ENCODE peak calls at places on chromosomes 1 and 21, in ten cellular contexts. I, Q, H, V, Y, M, J, X, L and B are unnamed samples. For H3K27me3, the result is how much of the 10 kb centered on the place peaks cover.

GRCh38 chr1:172467446-172467845 is 23.6 kb upstream of the PIGC start:
- DNase-seq in Y (no peak), L (peak), H (no peak), I (no peak), V (no peak), J (no peak), M (no peak), Q (no peak), X (no peak), B (no peak)

GRCh38 chr1:19418503-19418971 is 66.8 kb downstream of the CAPZB start:
- DNase-seq in I (no peak), Q (no peak), X (no peak), L (no peak), J (no peak), Y (no peak), V (no peak), H (peak), M (no peak), B (no peak)

GRCh38 chr1:161973924-161974845 is 49.5 kb downstream of the OLFML2B start:
- DNase-seq in H (no peak), M (no peak), J (no peak), Q (no peak), V (no peak), I (no peak), X (no peak), Y (no peak), L (no peak), B (no peak)

GRCh38 chr1:228304225-228304624 is 96.4 kb downstream of the OBSCN start:
- DNase-seq in V (no peak), Q (no peak), Y (peak), X (no peak), H (no peak), M (peak), J (no peak), L (no peak), I (no peak), B (no peak)

GRCh38 chr1:11802973-11803885 is 2.5 kb downstream of the MTHFR start:
- DNase-seq in Q (peak), L (peak), M (peak), V (peak), X (peak), J (peak), H (peak), I (peak), Y (peak), B (peak)

GRCh38 chr1:150165622-150166612 is 16.2 kb downstream of the PLEKHO1 start:
- DNase-seq in J (no peak), Y (peak), L (peak), H (peak), I (peak), Q (peak), X (peak), M (no peak), V (peak), B (peak)

GRCh38 chr1:89540406-89540970 is 15.9 kb downstream of the LRRC8B start:
- DNase-seq in L (no peak), V (no peak), J (no peak), Q (no peak), X (no peak), H (no peak), Y (no peak), I (no peak), M (no peak), B (no peak)

GRCh38 chr1:55610203-55610602 is 395.0 kb upstream of the USP24 start:
- DNase-seq in M (no peak), L (no peak), X (no peak), Y (no peak), J (no peak), V (no peak), Q (no peak), H (no peak), I (no peak), B (no peak)

GRCh38 chr1:85074365-85074964 is 26.2 kb upstream of the MCOLN3 start:
- DNase-seq in M (no peak), J (no peak), V (no peak), X (no peak), H (no peak), L (no peak), Q (no peak), I (no peak), Y (no peak), B (no peak)

GRCh38 chr1:106022312-106022902 is 1034.1 kb upstream of the PRMT6 start:
- DNase-seq in L (peak), Q (no peak), M (no peak), I (no peak), H (no peak), V (no peak), X (no peak), J (no peak), Y (no peak), B (no peak)

GRCh38 chr1:115665319-115665718 is 23.5 kb downstream of the VANGL1 start:
- DNase-seq in X (no peak), Q (no peak), I (no peak), V (no peak), M (no peak), J (peak), L (peak), H (no peak), Y (peak), B (no peak)

GRCh38 chr1:179706339-179706941 is 36.7 kb upstream of the FAM163A start:
- DNase-seq in L (peak), I (peak), V (peak), Q (peak), M (no peak), Y (peak), X (no peak), J (peak), H (peak), B (peak)

GRCh38 chr1:26469558-26469957 is 2.7 kb upstream of the HMGN2 start:
- DNase-seq in H (no peak), M (no peak), V (no peak), X (no peak), J (no peak), I (no peak), Q (no peak), Y (no peak), L (no peak), B (no peak)
- H3K27ac ChIP-seq in H (no peak), M (no peak), V (no peak), X (no peak), J (no peak), I (peak), Q (no peak), Y (peak), L (no peak), B (no peak)

DNA sequence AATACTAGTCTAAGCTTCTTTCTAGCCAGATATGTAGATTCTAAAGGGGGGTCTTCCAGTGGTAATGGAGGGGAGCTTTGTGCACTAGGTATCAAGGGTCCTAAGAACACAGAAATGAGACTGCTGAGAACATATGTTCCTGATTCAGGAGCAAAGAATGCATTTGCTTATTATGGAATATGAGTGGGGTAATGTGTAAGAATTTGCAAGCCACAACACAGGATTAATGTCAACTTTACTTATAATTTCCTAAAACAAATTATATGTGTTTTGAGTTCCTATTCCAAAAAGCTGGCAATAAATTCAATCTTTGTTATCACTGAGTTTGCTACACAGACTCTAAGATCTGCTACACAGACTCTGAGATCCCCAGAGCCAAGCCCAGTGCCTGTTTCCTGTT is 357.0 kb upstream of the PTBP2 start:
- DNase-seq in J (no peak), X (no peak), H (peak), I (no peak), Y (no peak), V (no peak), L (no peak), M (no peak), Q (no peak), B (no peak)
- H3K27me3 ChIP-seq in J (under half), X (under half), H (under half), I (under half), Y (under half), V (under half), L (under half), M (under half), Q (under half), B (under half)

GRCh38 chr1:22291926-22292788 is 149.3 kb upstream of the WNT4 start:
- DNase-seq in H (no peak), I (no peak), Q (peak), M (peak), V (no peak), L (no peak), X (no peak), J (no peak), Y (no peak), B (no peak)
- H3K27ac ChIP-seq in H (no peak), I (no peak), Q (no peak), M (no peak), V (no peak), L (no peak), X (no peak), J (no peak), Y (no peak), B (no peak)

GRCh38 chr1:66137235-66137634 is 344.5 kb downstream of the PDE4B start:
- DNase-seq in Y (no peak), H (peak), M (no peak), I (no peak), Q (no peak), V (no peak), J (no peak), X (no peak), L (no peak), B (no peak)
- H3K27me3 ChIP-seq in Y (under half), H (under half), M (under half), I (under half), Q (under half), V (under half), J (under half), X (under half), L (under half), B (under half)

DNA sequence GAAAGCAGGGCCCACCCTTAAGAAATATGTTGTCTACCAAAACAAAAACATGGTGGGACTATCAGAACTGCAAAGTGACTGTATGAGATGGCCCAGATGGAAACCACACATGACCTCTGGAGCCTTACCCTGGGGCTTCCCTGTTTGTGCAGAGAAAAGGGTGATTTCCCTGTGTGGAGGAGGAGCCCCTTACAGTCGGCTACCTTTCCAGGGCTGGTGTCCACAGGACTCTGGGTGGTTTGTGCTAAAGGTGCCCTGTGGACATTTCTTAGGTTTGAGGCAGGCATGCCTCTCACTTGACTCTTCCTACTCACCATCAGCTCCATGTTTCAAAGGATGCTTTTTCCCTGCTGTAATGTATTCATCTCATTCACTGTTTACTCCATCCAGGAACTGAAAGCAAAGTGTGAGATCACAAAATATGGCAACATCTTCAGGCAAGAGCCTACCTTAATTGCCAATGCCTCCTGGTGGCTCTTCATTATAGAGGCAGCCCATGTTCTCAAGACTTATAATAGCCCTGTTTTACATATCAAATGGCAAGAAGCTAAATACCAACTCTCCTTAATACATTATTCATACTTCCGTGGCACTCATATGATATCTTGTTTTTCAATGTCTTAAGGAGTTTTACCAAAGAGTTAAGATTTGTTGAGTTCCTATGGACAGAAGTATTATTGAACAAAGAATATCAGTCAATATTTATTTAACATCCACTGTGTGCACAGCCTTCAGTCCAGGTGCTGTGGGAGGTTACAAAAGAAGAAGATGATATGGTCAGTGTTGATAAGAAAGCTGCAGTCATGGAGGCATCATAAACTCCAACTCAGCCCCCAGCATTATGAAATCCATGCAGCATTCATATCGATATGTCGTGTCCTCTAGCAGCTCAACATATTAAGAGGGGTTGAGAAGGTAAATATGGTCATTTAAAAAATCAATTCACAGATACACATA is 15.4 kb upstream of the TFF3 start:
- DNase-seq in Y (no peak), I (no peak), Q (no peak), L (no peak), J (no peak), V (no peak), X (no peak), M (no peak), H (no peak), B (no peak)
- H3K27ac ChIP-seq in Y (peak), I (no peak), Q (no peak), L (no peak), J (no peak), V (no peak), X (no peak), M (no peak), H (no peak), B (no peak)

DNA sequence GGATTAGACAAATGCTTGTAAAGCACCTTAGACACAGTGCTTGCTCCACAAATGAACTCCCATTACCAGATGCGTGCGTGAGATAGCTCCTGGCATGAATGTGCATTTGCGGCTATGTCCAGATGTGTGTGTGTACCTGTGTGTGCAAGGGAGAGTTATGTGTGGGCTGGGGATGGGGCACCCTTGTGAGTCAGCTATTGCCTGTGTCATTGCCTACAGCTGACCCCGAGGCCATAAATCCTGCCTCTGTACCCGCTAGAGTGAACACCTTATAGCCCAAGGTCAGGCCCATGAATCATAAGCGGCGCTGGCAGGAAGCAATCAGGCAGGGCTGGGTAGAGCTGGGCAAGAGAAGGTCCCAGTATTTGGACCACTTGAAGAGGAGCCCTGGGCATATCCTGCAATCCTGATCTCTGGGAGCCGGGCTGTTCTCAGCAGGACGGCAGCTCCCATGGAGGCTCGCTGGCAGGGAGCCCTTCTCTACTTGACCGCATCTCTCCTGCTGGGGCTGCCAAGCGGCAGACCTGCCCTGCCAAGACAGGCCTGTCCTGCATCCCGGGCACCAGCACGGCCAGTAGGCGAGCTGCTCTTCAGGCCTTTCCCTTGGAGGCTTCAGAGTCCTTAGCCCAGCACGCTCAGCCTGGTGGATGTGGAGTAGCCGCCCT is 86.4 kb downstream of the TMEM53 start:
- DNase-seq in H (no peak), M (no peak), Y (peak), I (no peak), Q (peak), J (peak), X (no peak), L (no peak), V (peak), B (no peak)
- H3K27me3 ChIP-seq in H (under half), M (under half), Y (half or more), I (under half), Q (under half), J (under half), X (under half), L (under half), V (half or more), B (under half)

GRCh38 chr1:208218237-208219097 is 25.7 kb downstream of the PLXNA2 start:
- DNase-seq in X (no peak), H (no peak), Q (no peak), J (no peak), V (no peak), M (no peak), L (no peak), I (no peak), Y (no peak), B (no peak)
- H3K27ac ChIP-seq in X (peak), H (no peak), Q (no peak), J (peak), V (peak), M (peak), L (no peak), I (no peak), Y (peak), B (no peak)

GRCh38 chr1:4045397-4046010 is 145.4 kb upstream of the C1orf174 start:
- DNase-seq in L (no peak), Y (no peak), V (no peak), J (no peak), M (peak), I (no peak), X (no peak), Q (no peak), H (no peak), B (no peak)

GRCh38 chr1:4047666-4048065 is 147.6 kb upstream of the C1orf174 start:
- DNase-seq in I (no peak), L (no peak), Y (no peak), M (no peak), J (no peak), V (no peak), Q (no peak), H (no peak), X (no peak), B (no peak)

GRCh38 chr1:4048921-4049320 is 148.8 kb upstream of the C1orf174 start:
- DNase-seq in X (no peak), J (no peak), I (no peak), M (no peak), H (no peak), Q (no peak), V (no peak), L (no peak), Y (no peak), B (no peak)

GRCh38 chr1:4048076-4048475 is 148.0 kb upstream of the C1orf174 start:
- DNase-seq in L (no peak), H (no peak), Q (no peak), X (no peak), V (no peak), Y (no peak), J (no peak), M (no peak), I (no peak), B (no peak)

DNA sequence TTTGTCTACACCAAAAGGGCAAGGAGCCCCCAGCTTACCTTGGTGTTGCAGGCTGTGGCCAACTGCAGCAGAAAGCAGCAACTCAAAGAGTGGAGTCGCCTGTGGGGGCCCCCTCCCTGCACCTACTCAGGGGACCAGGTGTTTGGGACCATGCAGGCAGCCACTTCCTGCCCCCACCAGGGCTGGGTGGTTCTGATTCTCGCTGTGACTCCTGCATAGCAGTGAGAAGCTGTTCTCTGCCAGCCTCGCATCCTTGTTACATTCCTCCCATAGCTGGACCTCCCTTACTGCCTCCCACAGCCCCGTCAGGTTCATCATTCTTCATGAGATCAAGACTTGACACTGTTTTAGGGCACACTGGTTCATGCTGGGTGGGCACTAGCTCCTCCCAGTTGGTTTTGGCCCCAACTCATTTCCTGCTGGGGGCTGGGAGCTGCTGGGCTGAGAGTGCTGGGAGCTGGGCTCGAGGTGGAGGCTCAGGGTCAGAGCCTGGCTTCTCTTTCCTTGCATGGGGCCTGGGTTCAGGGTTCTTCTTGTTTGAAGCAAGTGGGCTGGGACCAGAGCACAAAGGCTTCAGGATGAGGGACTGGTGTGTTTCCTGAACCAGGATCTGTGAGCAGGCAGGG is 146.9 kb upstream of the C1orf174 start:
- DNase-seq in X (no peak), V (no peak), J (no peak), M (no peak), L (no peak), H (no peak), I (no peak), Y (no peak), Q (no peak), B (no peak)
- H3K27me3 ChIP-seq in X (under half), V (under half), J (half or more), M (under half), L (half or more), H (under half), I (under half), Y (under half), Q (under half), B (under half)

GRCh38 chr1:110594466-110595076 is 11.6 kb downstream of the KCNA2 start:
- DNase-seq in I (no peak), Q (no peak), J (no peak), Y (no peak), M (no peak), X (no peak), H (no peak), L (no peak), V (no peak), B (no peak)
- H3K27ac ChIP-seq in I (no peak), Q (no peak), J (no peak), Y (no peak), M (no peak), X (no peak), H (no peak), L (no peak), V (no peak), B (no peak)